ENCODE peak calls at places on chromosome 14, in eight cellular contexts. H is mesendoderm, P is right atrium auricular region, T is neural progenitor cell, L is HFF-Myc, A is cardiac muscle cell, O is mucosa of descending colon, Z is kidney epithelial cell. S is an unnamed sample.

GRCh38 chr14:105840266-105841021 is 314.1 kb downstream of the TMEM121 start:
- DNase-seq in P (no peak), A (no peak), O (peak; percentile 47), T (no peak), L (no peak), H (no peak), Z (no peak), S (no peak)

GRCh38 chr14:61476737-61477410 is 155.5 kb downstream of the PRKCH start:
- DNase-seq in P (peak; percentile 90), L (peak; percentile 65), T (no peak), H (no peak), A (peak; percentile 99), Z (peak; percentile 53), O (no peak), S (peak; percentile 62)

GRCh38 chr14:95516554-95517209 is at the start of gene SYNE3:
- DNase-seq in T (peak; percentile 66), A (peak; percentile 52), Z (no peak), L (no peak), P (no peak), H (no peak), O (peak; percentile 81), S (no peak)

GRCh38 chr14:90960818-90961217 is 99.6 kb downstream of the RPS6KA5 start:
- DNase-seq in A (no peak), P (no peak), O (no peak), T (no peak), L (no peak), H (no peak), Z (no peak), S (no peak)

GRCh38 chr14:42869681-42870080 is 1263.0 kb downstream of the LRFN5 start:
- DNase-seq in Z (peak; percentile 31), O (no peak), A (peak; percentile 1), H (no peak), P (no peak), T (no peak), L (peak; percentile 11), S (no peak)

GRCh38 chr14:32075636-32076277 is 1.3 kb upstream of the ARHGAP5 start:
- DNase-seq in A (peak; percentile 24), H (peak; percentile 29), T (peak; percentile 52), O (peak; percentile 73), Z (no peak), P (peak; percentile 58), L (no peak), S (no peak)

GRCh38 chr14:65104791-65105190 is 2.5 kb upstream of the MAX start:
- DNase-seq in A (no peak), Z (no peak), P (no peak), L (no peak), T (no peak), O (no peak), H (no peak), S (no peak)

GRCh38 chr14:94571395-94571794 is 9.8 kb upstream of the SERPINA5 start:
- DNase-seq in Z (no peak), T (no peak), L (no peak), H (no peak), O (no peak), A (peak; percentile 67), P (no peak), S (no peak)

GRCh38 chr14:90060965-90061848 is 587 bp upstream of the KCNK13 start:
- DNase-seq in Z (no peak), H (peak; percentile 57), A (no peak), P (no peak), T (peak; percentile 42), L (no peak), O (no peak), S (no peak)

GRCh38 chr14:70186826-70187483 is 1.8 kb downstream of the SLC8A3 start:
- DNase-seq in P (no peak), A (peak; percentile 36), O (peak; percentile 49), T (peak; percentile 49), L (no peak), H (no peak), Z (no peak), S (no peak)
- H3K4me3 ChIP-seq in P (peak overlapping the region; percentile 57), A (peak overlapping the region; percentile 69), O (no peak overlapping the region), T (peak overlapping the region; percentile 76), L (peak overlapping the region; percentile 32), H (no peak overlapping the region), Z (peak overlapping the region; percentile 48), S (peak overlapping the region; percentile 52)

GRCh38 chr14:73742520-73743238 is 28.5 kb upstream of the PNMA1 start:
- DNase-seq in O (no peak), P (no peak), L (no peak), Z (no peak), H (no peak), T (no peak), A (no peak), S (no peak)
- H3K4me3 ChIP-seq in O (no peak overlapping the region), P (no peak overlapping the region), L (no peak overlapping the region), Z (no peak overlapping the region), H (no peak overlapping the region), T (no peak overlapping the region), A (no peak overlapping the region), S (no peak overlapping the region)

GRCh38 chr14:23364604-23365352 is at the start of gene EFS:
- DNase-seq in H (peak; percentile 90), P (no peak), A (peak; percentile 54), T (peak; percentile 85), L (no peak), Z (no peak), O (no peak), S (no peak)

GRCh38 chr14:23362200-23362599 is 2.8 kb downstream of the EFS start:
- DNase-seq in O (no peak), A (no peak), T (no peak), H (peak; percentile 44), L (no peak), Z (no peak), P (no peak), S (no peak)

GRCh38 chr14:23366163-23366921 is 1.4 kb upstream of the EFS start:
- DNase-seq in T (peak; percentile 97), P (no peak), A (peak; percentile 85), H (peak; percentile 97), L (peak; percentile 38), Z (peak; percentile 16), O (no peak), S (no peak)

GRCh38 chr14:23365353-23366162 is 586 bp upstream of the EFS start:
- DNase-seq in L (no peak), P (no peak), A (peak; percentile 33), O (no peak), Z (no peak), H (peak; percentile 61), T (peak; percentile 68), S (no peak)

DNA sequence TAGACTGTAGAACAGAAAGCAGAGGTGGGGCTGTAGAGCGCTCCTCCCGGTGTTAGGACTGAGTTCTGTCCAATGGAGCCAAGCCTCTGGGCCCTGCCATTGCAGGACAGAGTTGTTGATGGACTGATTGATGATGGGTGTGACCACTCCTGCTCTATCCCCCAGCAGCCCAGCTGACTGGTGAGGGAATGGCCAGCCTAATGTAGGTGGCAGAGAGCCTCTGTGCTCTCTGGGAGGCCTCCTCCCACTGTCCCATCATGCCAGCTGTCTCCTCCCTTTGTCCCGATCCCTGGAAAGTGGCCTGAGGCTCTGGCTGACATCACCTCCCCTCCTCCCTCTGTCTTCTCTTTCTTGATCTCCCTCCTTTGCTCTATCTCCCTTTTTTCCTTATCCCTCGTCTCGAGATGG is 804 bp downstream of the EFS start:
- DNase-seq in T (no peak), Z (no peak), O (no peak), L (no peak), P (peak; percentile 80), H (peak; percentile 86), A (no peak), S (no peak)
- H3K4me3 ChIP-seq in T (peak overlapping the region; percentile 58), Z (peak overlapping the region; percentile 43), O (no peak overlapping the region), L (peak overlapping the region; percentile 53), P (peak overlapping the region; percentile 58), H (peak overlapping the region; percentile 80), A (peak overlapping the region; percentile 28), S (peak overlapping the region; percentile 37)

DNA sequence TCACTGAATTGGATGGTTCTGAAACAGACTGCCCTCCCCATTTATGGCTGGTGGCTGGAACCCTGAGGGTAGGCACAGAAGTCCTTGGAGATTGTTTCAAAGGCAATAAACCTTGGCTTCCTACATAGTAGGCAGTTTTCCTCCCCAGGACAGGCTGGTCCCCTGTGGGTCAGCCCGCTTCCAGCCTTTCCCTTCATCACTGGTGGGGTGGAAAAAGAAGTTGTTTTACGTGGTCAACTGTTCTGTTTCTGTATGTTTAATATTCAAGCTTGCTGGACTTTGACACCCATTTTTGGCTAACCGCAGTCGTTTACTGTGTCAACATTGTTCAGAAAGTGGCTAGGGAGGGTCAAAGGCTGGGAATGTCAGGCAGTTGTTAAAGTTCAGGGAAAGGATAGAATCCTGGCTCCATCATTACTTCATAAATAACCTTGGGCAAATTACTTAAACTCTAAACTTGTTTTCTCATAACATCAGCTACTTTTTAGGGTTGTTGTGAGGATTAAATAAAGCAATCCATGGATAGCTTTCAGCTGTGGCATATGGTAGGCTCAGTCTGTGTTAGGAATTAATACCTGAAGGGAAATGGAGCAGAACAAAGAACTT is 2.4 kb downstream of the KLHDC2 start:
- DNase-seq in P (no peak), A (peak; percentile 11), Z (peak; percentile 37), T (no peak), O (no peak), L (no peak), H (no peak), S (no peak)
- H3K4me3 ChIP-seq in P (no peak overlapping the region), A (no peak overlapping the region), Z (peak overlapping the region; percentile 4), T (peak overlapping the region; percentile 20), O (no peak overlapping the region), L (peak overlapping the region; percentile 90), H (no peak overlapping the region), S (peak overlapping the region; percentile 9)

GRCh38 chr14:100019156-100019882 is 45.9 kb upstream of the EVL start:
- DNase-seq in Z (no peak), L (no peak), T (peak; percentile 67), O (no peak), A (peak; percentile 46), H (no peak), P (no peak), S (no peak)
- H3K4me3 ChIP-seq in Z (no peak overlapping the region), L (no peak overlapping the region), T (no peak overlapping the region), O (no peak overlapping the region), A (no peak overlapping the region), H (no peak overlapping the region), P (no peak overlapping the region), S (no peak overlapping the region)

DNA sequence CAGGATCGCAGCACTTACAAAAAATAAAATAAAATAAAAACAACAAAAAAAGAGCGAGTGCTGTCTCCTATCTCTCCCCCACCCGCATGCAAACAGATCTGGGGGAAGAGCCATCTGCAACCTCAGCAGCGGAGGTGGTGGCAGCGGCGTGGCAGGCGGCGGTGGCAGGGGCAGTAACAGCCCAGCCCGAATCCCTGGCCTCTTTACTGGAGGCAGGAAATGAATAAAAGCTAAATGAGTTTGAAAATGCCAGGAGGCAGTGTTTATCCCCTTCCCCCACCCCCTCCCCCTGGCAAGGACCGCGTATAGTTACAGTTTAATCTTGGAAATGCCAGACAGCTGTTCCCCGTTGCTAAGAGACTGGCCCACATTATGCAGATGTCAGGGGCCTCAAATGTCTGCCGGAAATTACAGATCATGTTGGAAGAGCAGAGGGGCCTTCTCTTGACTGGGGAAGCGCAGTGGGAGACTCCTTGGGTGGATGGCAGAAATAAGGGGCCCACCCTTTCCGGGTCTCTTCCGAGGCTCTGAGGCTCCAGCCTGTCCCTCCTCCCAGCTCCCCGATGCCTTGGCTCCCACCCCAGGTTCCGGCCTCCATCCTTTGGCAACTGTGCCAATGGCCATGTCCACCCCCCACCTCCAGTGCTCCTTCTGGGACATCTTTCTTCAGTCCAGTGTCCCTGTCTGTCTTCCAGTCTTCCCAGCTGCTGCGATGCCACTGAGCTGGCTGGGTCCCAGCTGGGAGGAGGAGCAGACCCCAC is 93.8 kb downstream of the LRRC74A start:
- DNase-seq in H (peak; percentile 93), P (no peak), O (peak; percentile 62), A (peak; percentile 95), Z (peak; percentile 86), L (peak; percentile 85), T (no peak), S (no peak)
- H3K4me3 ChIP-seq in H (no peak overlapping the region), P (no peak overlapping the region), O (no peak overlapping the region), A (no peak overlapping the region), Z (no peak overlapping the region), L (peak overlapping the region; percentile 1), T (no peak overlapping the region), S (no peak overlapping the region)